ENCODE peak calls at places on chromosomes 11 and 22, in seven cellular contexts. One of them, this sample, is unnamed.

GRCh38 chr22:37197451-37198289 is 9.6 kb upstream of the C1QTNF6 start:
- DNase-seq in adrenal gland: peak; percentile 97
- DNase-seq in lung: peak; percentile 80
- DNase-seq in Karpas-422: no peak
- DNase-seq in heart left ventricle: no peak
- DNase-seq in heart right ventricle: no peak
- DNase-seq in HCT116: peak; percentile 92
- DNase-seq in this sample: peak; percentile 41

GRCh38 chr11:115645631-115646271 is 141.5 kb upstream of the CADM1 start:
- DNase-seq in adrenal gland: peak; percentile 88
- DNase-seq in heart left ventricle: peak; percentile 71
- DNase-seq in heart right ventricle: peak; percentile 72
- DNase-seq in HCT116: no peak
- DNase-seq in Karpas-422: no peak
- DNase-seq in lung: no peak
- DNase-seq in this sample: no peak

GRCh38 chr11:93905384-93905783 is 55.0 kb upstream of the VSTM5 start:
- DNase-seq in heart left ventricle: no peak
- DNase-seq in heart right ventricle: no peak
- DNase-seq in HCT116: no peak
- DNase-seq in adrenal gland: no peak
- DNase-seq in Karpas-422: no peak
- DNase-seq in lung: no peak
- DNase-seq in this sample: peak; percentile 71

GRCh38 chr22:39943941-39944624 is 16.1 kb upstream of the TMA7B start:
- DNase-seq in HCT116: no peak
- DNase-seq in Karpas-422: no peak
- DNase-seq in heart left ventricle: no peak
- DNase-seq in adrenal gland: no peak
- DNase-seq in heart right ventricle: no peak
- DNase-seq in lung: no peak
- DNase-seq in this sample: no peak

GRCh38 chr11:84089072-84090057 is 803.2 kb upstream of the CCDC90B start:
- DNase-seq in adrenal gland: peak; percentile 81
- DNase-seq in Karpas-422: no peak
- DNase-seq in lung: no peak
- DNase-seq in heart right ventricle: peak; percentile 10
- DNase-seq in HCT116: no peak
- DNase-seq in heart left ventricle: no peak
- DNase-seq in this sample: no peak

GRCh38 chr11:61545341-61545740 is 35.5 kb downstream of the SYT7 start:
- DNase-seq in heart left ventricle: no peak
- DNase-seq in HCT116: peak; percentile 22
- DNase-seq in heart right ventricle: no peak
- DNase-seq in Karpas-422: peak; percentile 68
- DNase-seq in adrenal gland: no peak
- DNase-seq in lung: no peak
- DNase-seq in this sample: no peak

GRCh38 chr22:28883917-28884753 is 763 bp downstream of the ZNRF3 start:
- DNase-seq in lung: no peak
- DNase-seq in heart right ventricle: peak; percentile 13
- DNase-seq in Karpas-422: no peak
- DNase-seq in heart left ventricle: peak; percentile 66
- DNase-seq in adrenal gland: peak; percentile 65
- DNase-seq in HCT116: peak; percentile 12
- DNase-seq in this sample: peak; percentile 50

GRCh38 chr11:129248618-129249017 is 56.5 kb upstream of the ARHGAP32 start:
- DNase-seq in heart left ventricle: no peak
- DNase-seq in heart right ventricle: no peak
- DNase-seq in adrenal gland: no peak
- DNase-seq in Karpas-422: no peak
- DNase-seq in HCT116: no peak
- DNase-seq in lung: no peak
- DNase-seq in this sample: no peak

GRCh38 chr11:95512682-95513081 is 276.9 kb downstream of the FAM76B start:
- DNase-seq in lung: peak; percentile 37
- DNase-seq in adrenal gland: peak; percentile 91
- DNase-seq in HCT116: no peak
- DNase-seq in heart left ventricle: no peak
- DNase-seq in heart right ventricle: peak; percentile 49
- DNase-seq in Karpas-422: no peak
- DNase-seq in this sample: peak; percentile 68

GRCh38 chr11:34846467-34846866 is 69.7 kb downstream of the APIP start:
- DNase-seq in adrenal gland: no peak
- DNase-seq in HCT116: no peak
- DNase-seq in heart right ventricle: no peak
- DNase-seq in Karpas-422: no peak
- DNase-seq in lung: no peak
- DNase-seq in heart left ventricle: no peak
- DNase-seq in this sample: no peak

GRCh38 chr11:71184421-71185210 is 67.8 kb downstream of the SHANK2 start:
- DNase-seq in adrenal gland: no peak
- DNase-seq in Karpas-422: no peak
- DNase-seq in heart left ventricle: no peak
- DNase-seq in HCT116: no peak
- DNase-seq in lung: no peak
- DNase-seq in heart right ventricle: no peak
- DNase-seq in this sample: no peak

GRCh38 chr11:106457727-106458126 is 380.3 kb downstream of the AASDHPPT start:
- DNase-seq in lung: no peak
- DNase-seq in heart right ventricle: no peak
- DNase-seq in HCT116: no peak
- DNase-seq in adrenal gland: no peak
- DNase-seq in heart left ventricle: no peak
- DNase-seq in Karpas-422: no peak
- DNase-seq in this sample: no peak

GRCh38 chr11:87453531-87454089 is 415.9 kb downstream of the TMEM135 start:
- DNase-seq in HCT116: no peak
- DNase-seq in heart left ventricle: no peak
- DNase-seq in lung: no peak
- DNase-seq in heart right ventricle: no peak
- DNase-seq in Karpas-422: peak; percentile 96
- DNase-seq in adrenal gland: no peak
- DNase-seq in this sample: no peak

GRCh38 chr11:9273430-9274336 is 8.5 kb upstream of the DENND5A start:
- DNase-seq in adrenal gland: peak; percentile 49
- DNase-seq in heart left ventricle: no peak
- DNase-seq in Karpas-422: no peak
- DNase-seq in HCT116: no peak
- DNase-seq in heart right ventricle: no peak
- DNase-seq in lung: no peak
- DNase-seq in this sample: no peak

GRCh38 chr11:113796663-113797259 is 17.2 kb downstream of the CLDN25 start:
- DNase-seq in lung: no peak
- DNase-seq in heart right ventricle: peak; percentile 35
- DNase-seq in adrenal gland: peak; percentile 72
- DNase-seq in heart left ventricle: no peak
- DNase-seq in Karpas-422: peak; percentile 44
- DNase-seq in HCT116: peak; percentile 12
- DNase-seq in this sample: peak; percentile 70

GRCh38 chr11:102846292-102846691 is 2.9 kb upstream of the MMP3 start:
- DNase-seq in adrenal gland: no peak
- DNase-seq in Karpas-422: no peak
- DNase-seq in lung: no peak
- DNase-seq in heart right ventricle: no peak
- DNase-seq in heart left ventricle: no peak
- DNase-seq in HCT116: no peak
- DNase-seq in this sample: no peak

GRCh38 chr11:128294685-128295079 is 292.7 kb downstream of the ETS1 start:
- DNase-seq in heart right ventricle: no peak
- DNase-seq in lung: no peak
- DNase-seq in heart left ventricle: no peak
- DNase-seq in adrenal gland: no peak
- DNase-seq in Karpas-422: no peak
- DNase-seq in HCT116: no peak
- DNase-seq in this sample: no peak

DNA sequence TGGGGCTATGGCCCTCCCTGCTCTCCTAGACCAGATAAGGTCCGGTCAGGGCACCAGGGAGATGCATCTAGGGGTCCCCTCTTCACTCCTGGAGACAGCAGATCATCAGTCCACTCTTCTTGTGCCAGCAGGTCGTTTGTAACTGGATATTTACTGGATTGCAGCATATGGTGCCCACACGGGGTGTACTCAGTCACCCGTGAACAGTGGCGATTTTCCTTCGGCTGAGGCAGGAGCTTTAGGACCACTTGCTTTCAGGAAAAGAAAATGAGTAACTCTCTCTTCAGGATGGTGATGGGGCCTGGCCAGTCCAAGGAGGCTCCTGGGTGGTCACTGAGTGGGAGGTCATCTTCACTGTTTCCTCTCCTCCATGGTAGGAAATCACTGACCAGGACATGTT is 38.3 kb upstream of the RAB1B start:
- DNase-seq in heart left ventricle: no peak
- DNase-seq in Karpas-422: no peak
- DNase-seq in lung: no peak
- DNase-seq in heart right ventricle: no peak
- DNase-seq in HCT116: no peak
- DNase-seq in adrenal gland: no peak
- DNase-seq in this sample: no peak
- H3K36me3 ChIP-seq in heart left ventricle: peaks cover 87% of the 10 kb centered on the region
- H3K36me3 ChIP-seq in Karpas-422: peaks cover 3% of the 10 kb centered on the region
- H3K36me3 ChIP-seq in lung: peaks cover 13% of the 10 kb centered on the region
- H3K36me3 ChIP-seq in heart right ventricle: peaks cover 93% of the 10 kb centered on the region
- H3K36me3 ChIP-seq in HCT116: peaks cover 7% of the 10 kb centered on the region
- H3K36me3 ChIP-seq in adrenal gland: no peaks in the 10 kb centered on the region
- H3K36me3 ChIP-seq in this sample: no peaks in the 10 kb centered on the region

DNA sequence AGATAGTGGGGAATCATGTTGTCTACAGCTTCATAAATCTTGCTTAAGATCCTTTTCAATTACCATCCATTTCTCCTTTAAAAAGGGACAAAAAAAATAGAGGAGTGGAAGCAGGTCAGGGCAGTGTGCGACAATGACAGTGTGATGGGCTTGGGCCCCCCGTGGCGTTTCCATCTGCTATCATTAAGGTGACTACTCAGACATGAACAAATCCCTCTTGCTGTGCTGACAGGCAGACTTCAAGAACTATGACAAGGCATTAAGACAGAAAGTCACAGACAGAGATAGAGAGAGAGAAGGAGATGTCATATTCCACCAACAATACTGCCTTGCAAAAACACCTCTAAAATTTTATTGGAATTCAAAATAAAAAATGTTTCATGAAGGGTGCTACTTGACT is 263.2 kb downstream of the DCDC1 start:
- DNase-seq in HCT116: no peak
- DNase-seq in adrenal gland: no peak
- DNase-seq in Karpas-422: no peak
- DNase-seq in heart left ventricle: no peak
- DNase-seq in lung: no peak
- DNase-seq in heart right ventricle: no peak
- DNase-seq in this sample: no peak
- H3K4me1 ChIP-seq in HCT116: no peaks in the 10 kb centered on the region
- H3K4me1 ChIP-seq in adrenal gland: no peaks in the 10 kb centered on the region
- H3K4me1 ChIP-seq in Karpas-422: no peaks in the 10 kb centered on the region
- H3K4me1 ChIP-seq in heart left ventricle: no peaks in the 10 kb centered on the region
- H3K4me1 ChIP-seq in lung: no peaks in the 10 kb centered on the region
- H3K4me1 ChIP-seq in heart right ventricle: no peaks in the 10 kb centered on the region
- H3K4me1 ChIP-seq in this sample: no peaks in the 10 kb centered on the region

GRCh38 chr22:49367016-49367697 is 460.5 kb downstream of the BRD1 start:
- DNase-seq in heart right ventricle: no peak
- DNase-seq in heart left ventricle: no peak
- DNase-seq in adrenal gland: peak; percentile 18
- DNase-seq in Karpas-422: no peak
- DNase-seq in lung: peak; percentile 22
- DNase-seq in HCT116: no peak
- DNase-seq in this sample: no peak

GRCh38 chr22:49365191-49365837 is 462.4 kb downstream of the BRD1 start:
- DNase-seq in heart right ventricle: no peak
- DNase-seq in HCT116: no peak
- DNase-seq in lung: peak; percentile 26
- DNase-seq in Karpas-422: no peak
- DNase-seq in adrenal gland: peak; percentile 21
- DNase-seq in heart left ventricle: no peak
- DNase-seq in this sample: no peak

GRCh38 chr22:49368221-49368975 is 459.3 kb downstream of the BRD1 start:
- DNase-seq in HCT116: no peak
- DNase-seq in heart right ventricle: no peak
- DNase-seq in lung: peak; percentile 20
- DNase-seq in adrenal gland: peak; percentile 11
- DNase-seq in Karpas-422: no peak
- DNase-seq in heart left ventricle: no peak
- DNase-seq in this sample: no peak

GRCh38 chr22:49365910-49366309 is 461.8 kb downstream of the BRD1 start:
- DNase-seq in heart right ventricle: no peak
- DNase-seq in HCT116: no peak
- DNase-seq in Karpas-422: no peak
- DNase-seq in adrenal gland: peak; percentile 7
- DNase-seq in heart left ventricle: no peak
- DNase-seq in lung: no peak
- DNase-seq in this sample: no peak

GRCh38 chr22:49366437-49366836 is 461.2 kb downstream of the BRD1 start:
- DNase-seq in heart right ventricle: no peak
- DNase-seq in lung: no peak
- DNase-seq in heart left ventricle: no peak
- DNase-seq in HCT116: no peak
- DNase-seq in adrenal gland: peak; percentile 15
- DNase-seq in Karpas-422: no peak
- DNase-seq in this sample: no peak
- H3K27me3 ChIP-seq in heart right ventricle: peaks cover 23% of the 10 kb centered on the region
- H3K27me3 ChIP-seq in lung: no peaks in the 10 kb centered on the region
- H3K27me3 ChIP-seq in heart left ventricle: peaks cover 6% of the 10 kb centered on the region
- H3K27me3 ChIP-seq in HCT116: peaks cover 8% of the 10 kb centered on the region
- H3K27me3 ChIP-seq in adrenal gland: peaks cover 7% of the 10 kb centered on the region
- H3K27me3 ChIP-seq in Karpas-422: no peaks in the 10 kb centered on the region
- H3K27me3 ChIP-seq in this sample: no peaks in the 10 kb centered on the region

GRCh38 chr22:43169310-43170130 is 17.4 kb downstream of the TTLL12 start:
- DNase-seq in HCT116: no peak
- DNase-seq in adrenal gland: no peak
- DNase-seq in heart left ventricle: no peak
- DNase-seq in lung: no peak
- DNase-seq in heart right ventricle: no peak
- DNase-seq in Karpas-422: no peak
- DNase-seq in this sample: no peak
- H3K36me3 ChIP-seq in HCT116: peaks cover 30% of the 10 kb centered on the region
- H3K36me3 ChIP-seq in adrenal gland: no peaks in the 10 kb centered on the region
- H3K36me3 ChIP-seq in heart left ventricle: peaks cover 45% of the 10 kb centered on the region
- H3K36me3 ChIP-seq in lung: no peaks in the 10 kb centered on the region
- H3K36me3 ChIP-seq in heart right ventricle: peaks cover 63% of the 10 kb centered on the region
- H3K36me3 ChIP-seq in Karpas-422: no peaks in the 10 kb centered on the region
- H3K36me3 ChIP-seq in this sample: peaks cover 3% of the 10 kb centered on the region

GRCh38 chr11:48050304-48050703 is 69.9 kb downstream of the PTPRJ start:
- DNase-seq in HCT116: no peak
- DNase-seq in Karpas-422: peak; percentile 57
- DNase-seq in adrenal gland: no peak
- DNase-seq in lung: no peak
- DNase-seq in heart right ventricle: no peak
- DNase-seq in heart left ventricle: no peak
- DNase-seq in this sample: no peak
- H3K4me1 ChIP-seq in HCT116: peaks cover 40% of the 10 kb centered on the region
- H3K4me1 ChIP-seq in Karpas-422: peaks cover 93% of the 10 kb centered on the region
- H3K4me1 ChIP-seq in adrenal gland: no peaks in the 10 kb centered on the region
- H3K4me1 ChIP-seq in lung: no peaks in the 10 kb centered on the region
- H3K4me1 ChIP-seq in heart right ventricle: peaks cover 21% of the 10 kb centered on the region
- H3K4me1 ChIP-seq in heart left ventricle: peaks cover 4% of the 10 kb centered on the region
- H3K4me1 ChIP-seq in this sample: peaks cover 39% of the 10 kb centered on the region

This sample was measured in Caco-2.